ENCODE peak calls at places on chromosomes 5 and 9, in five cellular contexts. T, X, C, M and P are unnamed samples.

GRCh38 chr9:5529683-5530221 is 19.4 kb downstream of the PDCD1LG2 start:
- DNase-seq in M (no peak), X (peak; percentile 74), C (no peak), T (no peak), P (no peak)

GRCh38 chr9:3342159-3342777 is 183.5 kb downstream of the RFX3 start:
- DNase-seq in C (no peak), T (no peak), X (peak; percentile 89), M (no peak), P (peak; percentile 91)

GRCh38 chr9:85740821-85741111 is 988 bp downstream of the AGTPBP1 start:
- DNase-seq in X (peak; percentile 7), M (no peak), T (no peak), C (no peak), P (no peak)

GRCh38 chr5:88594441-88594840 is 288.5 kb downstream of the MEF2C start:
- DNase-seq in T (no peak), M (no peak), C (no peak), X (no peak), P (no peak)

GRCh38 chr5:77881528-77881927 is 105.4 kb upstream of the TBCA start:
- DNase-seq in M (no peak), T (no peak), C (no peak), X (peak; percentile 18), P (no peak)

GRCh38 chr9:95890594-95890993 is 15.1 kb downstream of the ERCC6L2 start:
- DNase-seq in T (no peak), X (no peak), C (no peak), M (no peak), P (no peak)

GRCh38 chr5:56507348-56507930 is 274.3 kb upstream of the ANKRD55 start:
- DNase-seq in T (no peak), M (no peak), C (no peak), X (no peak), P (no peak)

GRCh38 chr5:83149671-83150070 is 72.3 kb downstream of the XRCC4 start:
- DNase-seq in M (no peak), C (no peak), T (no peak), X (peak; percentile 76), P (peak; percentile 20)

GRCh38 chr9:73050887-73051550 is 98.2 kb upstream of the ALDH1A1 start:
- DNase-seq in C (peak; percentile 15), X (no peak), T (peak; percentile 56), M (no peak), P (peak; percentile 15)

GRCh38 chr5:143741418-143741817 is 70.5 kb upstream of the HMHB1 start:
- DNase-seq in C (no peak), M (no peak), T (no peak), X (no peak), P (no peak)

DNA sequence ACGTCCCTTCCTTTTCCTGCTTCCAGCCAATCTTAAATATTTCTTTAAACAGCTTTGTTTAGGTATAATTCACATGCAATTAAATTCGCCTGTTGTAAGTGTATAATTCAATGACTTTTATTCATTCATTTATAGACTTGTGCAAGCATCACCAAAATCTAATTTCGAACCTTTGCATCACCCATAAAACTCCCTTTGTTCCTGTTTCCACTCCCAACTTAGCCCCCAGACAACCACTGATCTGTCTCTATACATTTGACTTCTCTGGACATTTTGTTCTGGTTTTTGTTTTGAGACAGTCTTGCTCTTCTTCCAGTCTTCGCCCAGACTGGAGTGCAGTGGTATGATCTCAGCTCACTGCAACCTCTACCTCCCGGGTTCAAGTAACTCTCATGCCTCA is 71.5 kb downstream of the NR6A1 start:
- DNase-seq in T (no peak), M (no peak), X (no peak), C (no peak), P (no peak)
- H2BK5ac ChIP-seq in T (no peak overlapping the region), M (no peak overlapping the region), X (peak overlapping the region; percentile 97), C (no peak overlapping the region), P (no peak overlapping the region)

DNA sequence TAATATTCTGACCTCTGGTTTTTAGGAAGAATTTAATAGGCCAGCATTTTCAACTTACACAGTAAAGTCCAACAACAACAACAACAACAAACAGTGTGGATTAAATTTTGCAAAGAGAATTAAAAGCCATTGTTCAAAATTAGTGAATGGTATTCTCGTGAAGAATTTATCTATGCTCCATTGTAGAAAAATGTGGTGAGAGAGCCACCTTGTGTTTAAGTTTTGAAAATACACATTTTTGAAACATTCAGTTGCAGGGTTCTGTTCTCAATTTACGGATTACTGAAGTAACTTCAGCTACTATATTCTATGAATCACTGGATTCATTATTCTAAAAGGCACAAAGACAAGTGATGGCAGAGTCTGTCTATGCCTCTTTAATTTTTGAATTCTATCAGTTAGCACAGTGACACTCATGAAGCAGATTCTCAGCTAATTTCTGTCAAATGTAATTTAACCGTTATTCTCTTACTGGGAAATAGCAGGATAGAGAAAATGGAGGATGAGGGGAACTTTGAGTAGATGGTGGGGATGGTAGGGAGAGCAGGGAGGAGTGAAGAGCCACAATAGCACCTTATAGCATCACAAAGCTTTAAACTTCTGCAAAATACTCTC is 11.0 kb downstream of the CCDC152 start:
- DNase-seq in M (no peak), X (peak; percentile 13), T (no peak), C (no peak), P (peak; percentile 44)
- H2BK15ac ChIP-seq in M (no peak overlapping the region), X (no peak overlapping the region), T (no peak overlapping the region), C (no peak overlapping the region), P (no peak overlapping the region)

GRCh38 chr9:128276574-128277270 is 646 bp downstream of the SWI5 start:
- DNase-seq in T (peak; percentile 63), C (peak; percentile 12), X (peak; percentile 34), M (no peak), P (peak; percentile 68)
- H4K91ac ChIP-seq in T (no peak overlapping the region), C (no peak overlapping the region), X (peak overlapping the region; percentile 63), M (peak overlapping the region; percentile 49), P (no peak overlapping the region)

GRCh38 chr9:120408680-120409258 is 171.2 kb downstream of the CDK5RAP2 start:
- DNase-seq in M (peak; percentile 23), X (no peak), C (no peak), T (no peak), P (no peak)
- H2BK5ac ChIP-seq in M (no peak overlapping the region), X (no peak overlapping the region), C (no peak overlapping the region), T (no peak overlapping the region), P (no peak overlapping the region)

GRCh38 chr9:117104972-117105495 is 309.8 kb downstream of the ASTN2 start:
- DNase-seq in T (no peak), X (peak; percentile 4), M (no peak), C (no peak), P (no peak)
- H2BK15ac ChIP-seq in T (no peak overlapping the region), X (no peak overlapping the region), M (no peak overlapping the region), C (no peak overlapping the region), P (no peak overlapping the region)

GRCh38 chr5:97182571-97183099 is 412 bp downstream of the RIOK2 start:
- DNase-seq in X (peak; percentile 36), T (no peak), M (no peak), C (no peak), P (no peak)
- H4K91ac ChIP-seq in X (peak overlapping the region; percentile 67), T (no peak overlapping the region), M (peak overlapping the region; percentile 68), C (no peak overlapping the region), P (peak overlapping the region; percentile 85)